ENCODE peak calls at places on chromosomes 2 and 18, in six cellular contexts. One of them, this sample, is unnamed.

GRCh38 chr2:219675206-219675605 is 47.8 kb downstream of the SLC4A3 start:
- DNase-seq in RWPE1: no peak
- DNase-seq in NCI-H1694 treated with DMSO at 0.1 percent for 48 hours: no peak
- DNase-seq in pancreas: no peak
- DNase-seq in foreskin fibroblast: no peak
- DNase-seq in GM12865: no peak
- DNase-seq in this sample: peak; percentile 30

GRCh38 chr2:23425886-23426283 is 40.9 kb downstream of the KLHL29 start:
- DNase-seq in RWPE1: no peak
- DNase-seq in NCI-H1694 treated with DMSO at 0.1 percent for 48 hours: no peak
- DNase-seq in pancreas: no peak
- DNase-seq in foreskin fibroblast: no peak
- DNase-seq in GM12865: no peak
- DNase-seq in this sample: no peak

GRCh38 chr2:45922577-45922988 is 271.1 kb downstream of the PRKCE start:
- DNase-seq in RWPE1: peak; percentile 25
- DNase-seq in NCI-H1694 treated with DMSO at 0.1 percent for 48 hours: peak; percentile 76
- DNase-seq in pancreas: no peak
- DNase-seq in foreskin fibroblast: peak; percentile 73
- DNase-seq in GM12865: no peak
- DNase-seq in this sample: peak; percentile 30

GRCh38 chr18:6997802-6998201 is 119.8 kb downstream of the LAMA1 start:
- DNase-seq in RWPE1: no peak
- DNase-seq in NCI-H1694 treated with DMSO at 0.1 percent for 48 hours: no peak
- DNase-seq in pancreas: no peak
- DNase-seq in foreskin fibroblast: peak; percentile 15
- DNase-seq in GM12865: no peak
- DNase-seq in this sample: no peak

GRCh38 chr2:236568068-236568921 is 1.3 kb upstream of the ACKR3 start:
- DNase-seq in RWPE1: no peak
- DNase-seq in NCI-H1694 treated with DMSO at 0.1 percent for 48 hours: no peak
- DNase-seq in pancreas: peak; percentile 73
- DNase-seq in foreskin fibroblast: peak; percentile 40
- DNase-seq in GM12865: peak; percentile 70
- DNase-seq in this sample: no peak

GRCh38 chr2:106323337-106324013 is 129.4 kb upstream of the UXS1 start:
- DNase-seq in RWPE1: no peak
- DNase-seq in NCI-H1694 treated with DMSO at 0.1 percent for 48 hours: no peak
- DNase-seq in pancreas: no peak
- DNase-seq in foreskin fibroblast: no peak
- DNase-seq in GM12865: no peak
- DNase-seq in this sample: no peak

GRCh38 chr2:43219383-43220228 is 6.8 kb downstream of the ZFP36L2 start:
- DNase-seq in RWPE1: peak; percentile 76
- DNase-seq in NCI-H1694 treated with DMSO at 0.1 percent for 48 hours: peak; percentile 40
- DNase-seq in pancreas: peak; percentile 92
- DNase-seq in foreskin fibroblast: peak; percentile 94
- DNase-seq in GM12865: peak; percentile 96
- DNase-seq in this sample: no peak

GRCh38 chr2:9258953-9259399 is 52.4 kb downstream of the ASAP2 start:
- DNase-seq in RWPE1: no peak
- DNase-seq in NCI-H1694 treated with DMSO at 0.1 percent for 48 hours: no peak
- DNase-seq in pancreas: no peak
- DNase-seq in foreskin fibroblast: no peak
- DNase-seq in GM12865: no peak
- DNase-seq in this sample: no peak

GRCh38 chr18:54830260-54830659 is 2.0 kb downstream of the RAB27B start:
- DNase-seq in RWPE1: no peak
- DNase-seq in NCI-H1694 treated with DMSO at 0.1 percent for 48 hours: no peak
- DNase-seq in pancreas: no peak
- DNase-seq in foreskin fibroblast: no peak
- DNase-seq in GM12865: no peak
- DNase-seq in this sample: no peak

GRCh38 chr2:120210234-120210781 is 12.9 kb downstream of the TMEM185B start:
- DNase-seq in RWPE1: no peak
- DNase-seq in NCI-H1694 treated with DMSO at 0.1 percent for 48 hours: no peak
- DNase-seq in pancreas: no peak
- DNase-seq in foreskin fibroblast: no peak
- DNase-seq in GM12865: no peak
- DNase-seq in this sample: no peak

GRCh38 chr2:16774091-16774490 is 108.5 kb upstream of the CYRIA start:
- DNase-seq in RWPE1: no peak
- DNase-seq in NCI-H1694 treated with DMSO at 0.1 percent for 48 hours: no peak
- DNase-seq in pancreas: no peak
- DNase-seq in foreskin fibroblast: peak; percentile 12
- DNase-seq in GM12865: no peak
- DNase-seq in this sample: no peak

GRCh38 chr2:200843993-200844948 is 20.2 kb downstream of the CLK1 start:
- DNase-seq in RWPE1: no peak
- DNase-seq in NCI-H1694 treated with DMSO at 0.1 percent for 48 hours: no peak
- DNase-seq in pancreas: no peak
- DNase-seq in foreskin fibroblast: no peak
- DNase-seq in GM12865: no peak
- DNase-seq in this sample: no peak

GRCh38 chr2:11043245-11043644 is 112.0 kb upstream of the SLC66A3 start:
- DNase-seq in RWPE1: no peak
- DNase-seq in NCI-H1694 treated with DMSO at 0.1 percent for 48 hours: peak; percentile 76
- DNase-seq in pancreas: no peak
- DNase-seq in foreskin fibroblast: no peak
- DNase-seq in GM12865: no peak
- DNase-seq in this sample: peak; percentile 23

GRCh38 chr2:225030089-225030653 is 12.1 kb downstream of the DOCK10 start:
- DNase-seq in RWPE1: no peak
- DNase-seq in NCI-H1694 treated with DMSO at 0.1 percent for 48 hours: no peak
- DNase-seq in pancreas: no peak
- DNase-seq in foreskin fibroblast: no peak
- DNase-seq in GM12865: no peak
- DNase-seq in this sample: no peak

GRCh38 chr2:109282865-109283264 is 153.9 kb downstream of the SH3RF3 start:
- DNase-seq in RWPE1: no peak
- DNase-seq in NCI-H1694 treated with DMSO at 0.1 percent for 48 hours: no peak
- DNase-seq in pancreas: no peak
- DNase-seq in foreskin fibroblast: no peak
- DNase-seq in GM12865: no peak
- DNase-seq in this sample: no peak

GRCh38 chr2:36611316-36611990 is 13.5 kb upstream of the FEZ2 start:
- DNase-seq in RWPE1: no peak
- DNase-seq in NCI-H1694 treated with DMSO at 0.1 percent for 48 hours: no peak
- DNase-seq in pancreas: no peak
- DNase-seq in foreskin fibroblast: no peak
- DNase-seq in GM12865: no peak
- DNase-seq in this sample: no peak

GRCh38 chr2:230877737-230878598 is 13.2 kb downstream of the ITM2C start:
- DNase-seq in RWPE1: no peak
- DNase-seq in NCI-H1694 treated with DMSO at 0.1 percent for 48 hours: no peak
- DNase-seq in pancreas: no peak
- DNase-seq in foreskin fibroblast: no peak
- DNase-seq in GM12865: peak; percentile 60
- DNase-seq in this sample: no peak

GRCh38 chr18:49922228-49922627 is 108.9 kb upstream of the ACAA2 start:
- DNase-seq in RWPE1: peak; percentile 42
- DNase-seq in NCI-H1694 treated with DMSO at 0.1 percent for 48 hours: no peak
- DNase-seq in pancreas: no peak
- DNase-seq in foreskin fibroblast: no peak
- DNase-seq in GM12865: no peak
- DNase-seq in this sample: no peak

GRCh38 chr2:176079851-176080539 is 3.8 kb downstream of the EVX2 start:
- DNase-seq in RWPE1: peak; percentile 59
- DNase-seq in NCI-H1694 treated with DMSO at 0.1 percent for 48 hours: peak; percentile 87
- DNase-seq in pancreas: no peak
- DNase-seq in foreskin fibroblast: peak; percentile 80
- DNase-seq in GM12865: peak; percentile 16
- DNase-seq in this sample: peak; percentile 65

GRCh38 chr18:45156941-45157340 is 458.3 kb upstream of the SLC14A2 start:
- DNase-seq in RWPE1: no peak
- DNase-seq in NCI-H1694 treated with DMSO at 0.1 percent for 48 hours: no peak
- DNase-seq in pancreas: no peak
- DNase-seq in foreskin fibroblast: peak; percentile 39
- DNase-seq in GM12865: no peak
- DNase-seq in this sample: no peak

GRCh38 chr18:57585846-57586242 is 658 bp downstream of the FECH start:
- DNase-seq in RWPE1: no peak
- DNase-seq in NCI-H1694 treated with DMSO at 0.1 percent for 48 hours: no peak
- DNase-seq in pancreas: no peak
- DNase-seq in foreskin fibroblast: no peak
- DNase-seq in GM12865: peak; percentile 20
- DNase-seq in this sample: no peak

GRCh38 chr18:49321800-49322461 is 138.5 kb downstream of the DYM start:
- DNase-seq in RWPE1: no peak
- DNase-seq in NCI-H1694 treated with DMSO at 0.1 percent for 48 hours: no peak
- DNase-seq in pancreas: no peak
- DNase-seq in foreskin fibroblast: peak; percentile 66
- DNase-seq in GM12865: no peak
- DNase-seq in this sample: no peak

GRCh38 chr18:74241426-74241825 is 50.3 kb downstream of the CYB5A start:
- DNase-seq in RWPE1: no peak
- DNase-seq in NCI-H1694 treated with DMSO at 0.1 percent for 48 hours: no peak
- DNase-seq in pancreas: no peak
- DNase-seq in foreskin fibroblast: peak; percentile 44
- DNase-seq in GM12865: no peak
- DNase-seq in this sample: no peak

GRCh38 chr2:205566556-205567061 is 115.7 kb upstream of the NRP2 start:
- DNase-seq in RWPE1: no peak
- DNase-seq in NCI-H1694 treated with DMSO at 0.1 percent for 48 hours: no peak
- DNase-seq in pancreas: no peak
- DNase-seq in foreskin fibroblast: peak; percentile 51
- DNase-seq in GM12865: no peak
- DNase-seq in this sample: no peak

GRCh38 chr2:232581725-232582124 is 31.2 kb downstream of the EIF4E2 start:
- DNase-seq in RWPE1: no peak
- DNase-seq in NCI-H1694 treated with DMSO at 0.1 percent for 48 hours: no peak
- DNase-seq in pancreas: no peak
- DNase-seq in foreskin fibroblast: no peak
- DNase-seq in GM12865: peak; percentile 37
- DNase-seq in this sample: no peak

GRCh38 chr2:57877811-57878572 is 168.6 kb upstream of the VRK2 start:
- DNase-seq in RWPE1: no peak
- DNase-seq in NCI-H1694 treated with DMSO at 0.1 percent for 48 hours: peak; percentile 86
- DNase-seq in pancreas: no peak
- DNase-seq in foreskin fibroblast: no peak
- DNase-seq in GM12865: no peak
- DNase-seq in this sample: peak; percentile 68

GRCh38 chr2:85890522-85891176 is 1.9 kb upstream of the ST3GAL5 start:
- DNase-seq in RWPE1: no peak
- DNase-seq in NCI-H1694 treated with DMSO at 0.1 percent for 48 hours: no peak
- DNase-seq in pancreas: no peak
- DNase-seq in foreskin fibroblast: no peak
- DNase-seq in GM12865: no peak
- DNase-seq in this sample: no peak

GRCh38 chr2:241564596-241565411 is 6.3 kb downstream of the BOK start:
- DNase-seq in RWPE1: no peak
- DNase-seq in NCI-H1694 treated with DMSO at 0.1 percent for 48 hours: no peak
- DNase-seq in pancreas: no peak
- DNase-seq in foreskin fibroblast: no peak
- DNase-seq in GM12865: no peak
- DNase-seq in this sample: no peak

GRCh38 chr2:227509824-227510619 is 38.1 kb downstream of the AGFG1 start:
- DNase-seq in RWPE1: peak; percentile 35
- DNase-seq in NCI-H1694 treated with DMSO at 0.1 percent for 48 hours: no peak
- DNase-seq in pancreas: no peak
- DNase-seq in foreskin fibroblast: peak; percentile 68
- DNase-seq in GM12865: no peak
- DNase-seq in this sample: no peak